ENCODE peak calls at places on chromosomes 3 and 15, in six cellular contexts. S is stimulated activated CD8-positive, alpha-beta memory T cell treated with anti-CD3 and anti-CD28 coated beads, Interleukin-4, amount 100 ng/mL, for 24 hours; U is astrocyte of the cerebellum; T is HTR-8/SVneo; C is mucosa of gallbladder; W is NCI-H1417. L is an unnamed sample.
A peak's percentile ranks its signal among the peaks of the same experiment; 100 is the strongest.

GRCh38 chr15:65095747-65096104 is 19.2 kb downstream of the KBTBD13 start:
- DNase-seq in W (no peak), U (no peak), T (no peak), C (no peak), S (no peak), L (no peak)

GRCh38 chr3:123732447-123732846 is 147.6 kb upstream of the HACD2 start:
- DNase-seq in S (no peak), C (no peak), W (no peak), T (no peak), U (peak; percentile 78), L (no peak)

GRCh38 chr15:33313491-33313890 is 2.7 kb downstream of the RYR3 start:
- DNase-seq in C (no peak), U (no peak), T (no peak), S (no peak), W (no peak), L (no peak)

GRCh38 chr3:8488436-8488835 is 13.2 kb upstream of the LMCD1 start:
- DNase-seq in S (no peak), U (no peak), T (no peak), W (no peak), C (no peak), L (no peak)

GRCh38 chr3:97102641-97103040 is 288.2 kb downstream of the EPHA6 start:
- DNase-seq in U (peak; percentile 4), C (no peak), T (no peak), S (no peak), W (no peak), L (no peak)

GRCh38 chr3:54038391-54038790 is 84.0 kb upstream of the CACNA2D3 start:
- DNase-seq in C (no peak), W (no peak), T (no peak), S (no peak), U (no peak), L (no peak)

GRCh38 chr15:60994842-60995495 is 234.1 kb downstream of the RORA start:
- DNase-seq in W (no peak), U (no peak), C (no peak), S (no peak), T (no peak), L (no peak)

GRCh38 chr3:57170946-57171345 is 5.8 kb upstream of the IL17RD start:
- DNase-seq in S (no peak), U (no peak), C (no peak), W (no peak), T (no peak), L (no peak)

GRCh38 chr15:79101866-79102581 is 11.4 kb upstream of the RASGRF1 start:
- DNase-seq in T (no peak), S (no peak), W (no peak), C (no peak), U (no peak), L (no peak)

GRCh38 chr3:119428538-119428937 is 34.9 kb downstream of the TMEM39A start:
- DNase-seq in W (no peak), T (no peak), U (no peak), C (no peak), S (no peak), L (no peak)

GRCh38 chr15:70169147-70169546 is 71.4 kb upstream of the TLE3 start:
- DNase-seq in S (no peak), C (no peak), W (no peak), T (no peak), U (no peak), L (no peak)